ENCODE peak calls at places on chromosomes 4 and X, in five cellular contexts. A, D, N, X and E are unnamed samples. For H3K4me1, the result is how much of the 10 kb centered on the place peaks cover.

GRCh38 chr4:145047151-145047550 is 50.8 kb downstream of the ANAPC10 start:
- DNase-seq in D (no peak), X (no peak), A (no peak), N (no peak), E (no peak)

GRCh38 chr4:16583764-16584163 is 314.7 kb downstream of the LDB2 start:
- DNase-seq in N (no peak), X (no peak), D (no peak), A (no peak), E (no peak)

GRCh38 chr4:119135721-119136121 is at the start of gene MYOZ2:
- DNase-seq in N (no peak), D (no peak), X (no peak), A (no peak), E (no peak)

GRCh38 chr4:87949961-87950360 is 25.6 kb upstream of the SPP1 start:
- DNase-seq in D (no peak), A (no peak), X (no peak), N (no peak), E (no peak)

GRCh38 chrX:8731579-8732395 is at the start of gene ANOS1:
- DNase-seq in D (peak), N (peak), X (peak), A (peak), E (peak)

GRCh38 chrX:30971761-30972603 is 82.9 kb upstream of the TAB3 start:
- DNase-seq in A (no peak), D (no peak), N (no peak), X (peak), E (peak)

GRCh38 chrX:44415639-44416386 is 72.3 kb upstream of the EFHC2 start:
- DNase-seq in N (no peak), D (no peak), A (no peak), X (no peak), E (no peak)

GRCh38 chrX:119398974-119399771 is at the start of gene SLC25A43:
- DNase-seq in X (peak), N (peak), D (peak), A (peak), E (peak)

GRCh38 chrX:103464774-103465117 is 54.5 kb downstream of the RAB40A start:
- DNase-seq in X (peak), A (peak), N (peak), D (peak), E (peak)

GRCh38 chrX:40651620-40652223 is 4.4 kb upstream of the CXorf38 start:
- DNase-seq in A (peak), N (peak), X (peak), D (peak), E (peak)

GRCh38 chrX:10983526-10983925 is 127.6 kb upstream of the HCCS start:
- DNase-seq in N (no peak), D (no peak), X (no peak), A (no peak), E (no peak)

GRCh38 chr4:16532240-16532990 is 306.1 kb upstream of the TAPT1 start:
- DNase-seq in A (no peak), N (no peak), D (no peak), X (no peak), E (peak)

GRCh38 chrX:68599256-68600152 is 48.0 kb upstream of the STARD8 start:
- DNase-seq in D (no peak), N (no peak), A (no peak), X (peak), E (no peak)

GRCh38 chr4:174669278-174669677 is 147.0 kb upstream of the HPGD start:
- DNase-seq in A (no peak), N (no peak), D (no peak), X (no peak), E (peak)

GRCh38 chr4:145043306-145043705 is 54.7 kb downstream of the ANAPC10 start:
- DNase-seq in X (no peak), N (no peak), A (no peak), D (no peak), E (no peak)

GRCh38 chr4:4837921-4838601 is 21.4 kb upstream of the MSX1 start:
- DNase-seq in D (no peak), X (peak), A (no peak), N (no peak), E (no peak)

GRCh38 chr4:53855886-53856260 is 208.5 kb downstream of the CHIC2 start:
- DNase-seq in D (no peak), X (no peak), N (no peak), A (no peak), E (no peak)

GRCh38 chr4:13102344-13102743 is 381.8 kb downstream of the RAB28 start:
- DNase-seq in A (no peak), X (no peak), D (no peak), N (no peak), E (no peak)

GRCh38 chrX:67543818-67544217 is at the start of gene AR:
- DNase-seq in X (peak), N (peak), D (peak), A (peak), E (peak)

GRCh38 chrX:69387559-69388487 is 116.3 kb upstream of the NALF2 start:
- DNase-seq in A (peak), D (peak), N (no peak), X (peak), E (peak)

GRCh38 chrX:135295238-135295943 is 13.9 kb upstream of the ETDC start:
- DNase-seq in X (peak), D (peak), A (peak), N (no peak), E (peak)

GRCh38 chr4:41715155-41715554 is 33.4 kb downstream of the PHOX2B start:
- DNase-seq in X (no peak), D (no peak), A (no peak), N (no peak), E (no peak)

GRCh38 chr4:38856524-38857337 is at the start of gene TLR6:
- DNase-seq in X (peak), D (no peak), N (no peak), A (no peak), E (peak)

GRCh38 chrX:112941209-112941788 is 100.7 kb upstream of the AMOT start:
- DNase-seq in N (no peak), A (no peak), X (no peak), D (no peak), E (peak)

GRCh38 chr4:48483777-48484493 is 792 bp downstream of the SLC10A4 start:
- DNase-seq in A (no peak), D (peak), N (no peak), X (peak), E (peak)

GRCh38 chrX:123425904-123426303 is 241.8 kb downstream of the GRIA3 start:
- DNase-seq in X (no peak), D (no peak), N (no peak), A (no peak), E (no peak)

GRCh38 chr4:12734586-12734985 is 749.6 kb downstream of the RAB28 start:
- DNase-seq in A (no peak), X (no peak), D (no peak), N (no peak), E (no peak)

GRCh38 chr4:85474818-85475630 is at the start of gene ARHGAP24:
- DNase-seq in X (peak), D (peak), N (peak), A (peak), E (peak)

GRCh38 chr4:102705391-102705935 is 55.3 kb downstream of the MANBA start:
- DNase-seq in A (no peak), X (peak), N (no peak), D (no peak), E (no peak)

GRCh38 chr4:153649572-153649991 is 34.5 kb upstream of the TLR2 start:
- DNase-seq in X (no peak), D (no peak), N (no peak), A (no peak), E (peak)

GRCh38 chr4:169212981-169213380 is 57.8 kb downstream of the SH3RF1 start:
- DNase-seq in A (no peak), X (no peak), D (no peak), N (no peak), E (no peak)

DNA sequence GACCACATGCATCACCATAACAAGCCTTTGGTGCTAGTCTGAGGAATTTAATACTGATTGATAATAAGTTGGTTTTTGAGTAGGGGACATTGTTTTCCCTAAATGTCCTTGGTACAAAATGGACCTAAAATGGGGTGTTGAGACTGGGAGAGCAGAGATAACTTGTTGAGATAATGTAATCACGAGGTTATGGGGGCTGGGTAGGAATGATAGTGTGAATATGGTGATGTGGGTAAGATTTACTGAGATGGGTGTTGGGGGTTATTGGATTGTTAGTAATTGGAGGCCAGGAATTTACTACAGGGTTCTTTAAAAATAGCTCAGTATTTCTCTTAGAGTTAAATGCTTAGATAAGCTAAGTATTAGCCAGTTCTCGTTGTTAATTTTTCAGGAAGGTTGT is 3.9 kb downstream of the BMP2K start:
- DNase-seq in D (no peak), N (no peak), A (no peak), X (no peak), E (no peak)
- H3K4me1 ChIP-seq in D (half or more), N (under half), A (half or more), X (under half), E (under half)

GRCh38 chr4:26354491-26354890 is 33.7 kb downstream of the RBPJ start:
- DNase-seq in N (no peak), X (no peak), A (no peak), D (no peak), E (no peak)
- H3K4me1 ChIP-seq in N (under half), X (under half), A (under half), D (under half), E (under half)

GRCh38 chr4:105709081-105709450 is 482 bp downstream of the GSTCD start:
- DNase-seq in N (no peak), A (no peak), D (no peak), X (no peak), E (peak)
- H3K4me1 ChIP-seq in N (under half), A (under half), D (under half), X (under half), E (under half)

DNA sequence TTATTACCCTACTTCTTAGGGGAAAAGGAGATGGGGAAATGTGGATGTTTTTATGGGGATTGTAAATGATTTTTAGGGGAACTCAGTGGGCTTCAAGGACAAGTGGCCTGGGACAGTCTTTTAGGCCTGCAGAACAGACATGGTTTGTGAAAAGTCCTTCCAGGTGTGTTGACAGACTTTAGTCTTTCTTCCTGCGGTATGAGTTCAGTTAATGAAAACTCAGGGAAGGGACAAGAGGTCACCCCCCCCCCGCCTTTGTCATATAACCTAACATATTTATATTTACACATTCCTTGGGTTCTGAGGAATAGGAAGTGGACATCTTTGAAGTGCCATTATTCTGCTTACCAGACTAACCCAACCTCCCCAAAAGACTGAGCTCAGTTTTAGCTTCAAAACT is 31.8 kb downstream of the METAP1 start:
- DNase-seq in X (no peak), N (no peak), D (no peak), A (no peak), E (no peak)
- H3K4me1 ChIP-seq in X (under half), N (under half), D (under half), A (half or more), E (under half)

GRCh38 chr4:183100827-183101226 is 1.8 kb downstream of the WWC2 start:
- DNase-seq in D (no peak), A (no peak), N (no peak), X (no peak), E (peak)
- H3K4me1 ChIP-seq in D (under half), A (half or more), N (under half), X (under half), E (under half)

GRCh38 chr4:76658231-76659102 is 223.4 kb downstream of the SHROOM3 start:
- DNase-seq in X (no peak), A (no peak), N (no peak), D (no peak), E (no peak)
- H3K4me1 ChIP-seq in X (under half), A (under half), N (under half), D (under half), E (under half)

GRCh38 chr4:7874838-7875237 is 64.8 kb downstream of the AFAP1 start:
- DNase-seq in N (no peak), D (no peak), A (no peak), X (no peak), E (no peak)

GRCh38 chr4:7876096-7876993 is 63.3 kb downstream of the AFAP1 start:
- DNase-seq in D (no peak), N (no peak), X (peak), A (no peak), E (no peak)

GRCh38 chr4:7879127-7879526 is 60.5 kb downstream of the AFAP1 start:
- DNase-seq in X (peak), D (no peak), N (no peak), A (no peak), E (no peak)

GRCh38 chr4:7878323-7878722 is 61.3 kb downstream of the AFAP1 start:
- DNase-seq in D (no peak), A (no peak), N (no peak), X (peak), E (no peak)

GRCh38 chr4:7877131-7877530 is 62.5 kb downstream of the AFAP1 start:
- DNase-seq in D (no peak), N (no peak), X (peak), A (no peak), E (no peak)
- H3K4me1 ChIP-seq in D (under half), N (under half), X (under half), A (half or more), E (under half)

GRCh38 chr4:7771541-7772507 is 167.8 kb downstream of the AFAP1 start:
- DNase-seq in N (no peak), D (no peak), X (no peak), A (no peak), E (no peak)

GRCh38 chr4:7769308-7769841 is 170.3 kb downstream of the AFAP1 start:
- DNase-seq in A (peak), X (no peak), N (no peak), D (no peak), E (no peak)

GRCh38 chr4:7770675-7771050 is 169.0 kb downstream of the AFAP1 start:
- DNase-seq in X (no peak), N (no peak), A (peak), D (no peak), E (no peak)

GRCh38 chr4:7769936-7770674 is 169.6 kb downstream of the AFAP1 start:
- DNase-seq in N (no peak), D (no peak), A (peak), X (peak), E (peak)

GRCh38 chr4:7771056-7771455 is 168.6 kb downstream of the AFAP1 start:
- DNase-seq in A (no peak), N (no peak), D (no peak), X (no peak), E (no peak)
- H3K4me1 ChIP-seq in A (under half), N (under half), D (under half), X (under half), E (under half)

DNA sequence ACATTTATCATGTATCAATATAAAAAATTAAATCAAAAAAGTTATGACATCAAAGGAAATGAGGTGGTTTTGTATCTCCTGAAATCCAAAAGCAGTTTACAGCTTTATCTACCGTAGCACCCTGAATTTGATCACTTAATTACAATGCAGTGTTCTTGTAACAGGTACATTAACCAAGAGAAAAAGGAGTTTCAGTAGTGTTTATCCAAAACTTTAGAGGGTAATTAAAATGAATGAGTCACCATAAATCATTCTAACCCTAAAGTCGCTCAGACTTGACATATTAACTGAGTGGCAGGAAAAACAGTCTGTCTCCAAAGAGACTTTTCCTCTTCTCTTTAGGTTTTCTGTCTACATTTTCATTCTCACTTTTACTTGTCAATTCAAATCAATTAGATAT is 907.6 kb upstream of the EPHA5 start:
- DNase-seq in A (no peak), D (no peak), N (no peak), X (no peak), E (no peak)
- H3K4me1 ChIP-seq in A (under half), D (under half), N (under half), X (under half), E (under half)